ENCODE peak calls at places on chromosomes 13 and 19, in four cellular contexts. One of them, this sample, is unnamed.

GRCh38 chr13:27194895-27195764 is 23.5 kb upstream of the USP12 start:
- DNase-seq in HCT116: peak
- DNase-seq in SK-N-SH: no peak
- DNase-seq in HepG2: no peak
- DNase-seq in this sample: no peak

GRCh38 chr13:86892330-86892729 is 778.8 kb upstream of the SLITRK5 start:
- DNase-seq in HCT116: no peak
- DNase-seq in SK-N-SH: no peak
- DNase-seq in HepG2: no peak
- DNase-seq in this sample: no peak

GRCh38 chr13:91520952-91521351 is 122.5 kb downstream of the GPC5 start:
- DNase-seq in HCT116: no peak
- DNase-seq in SK-N-SH: no peak
- DNase-seq in HepG2: no peak
- DNase-seq in this sample: no peak

GRCh38 chr19:29966594-29967249 is 24.7 kb downstream of the URI1 start:
- DNase-seq in HCT116: no peak
- DNase-seq in SK-N-SH: no peak
- DNase-seq in HepG2: peak
- DNase-seq in this sample: no peak

GRCh38 chr13:94057618-94058017 is 421.9 kb downstream of the DCT start:
- DNase-seq in HCT116: no peak
- DNase-seq in SK-N-SH: peak
- DNase-seq in HepG2: no peak
- DNase-seq in this sample: no peak

GRCh38 chr19:49631610-49632192 is 8.2 kb downstream of the RRAS start:
- DNase-seq in HCT116: no peak
- DNase-seq in SK-N-SH: no peak
- DNase-seq in HepG2: no peak
- DNase-seq in this sample: no peak

GRCh38 chr13:113297370-113297871 is 382 bp downstream of the LAMP1 start:
- DNase-seq in HCT116: no peak
- DNase-seq in SK-N-SH: no peak
- DNase-seq in HepG2: no peak
- DNase-seq in this sample: no peak

GRCh38 chr13:51618626-51619025 is 34.4 kb downstream of the WDFY2 start:
- DNase-seq in HCT116: no peak
- DNase-seq in SK-N-SH: no peak
- DNase-seq in HepG2: no peak
- DNase-seq in this sample: no peak

GRCh38 chr13:109318945-109319590 is 467.3 kb downstream of the IRS2 start:
- DNase-seq in HCT116: no peak
- DNase-seq in SK-N-SH: no peak
- DNase-seq in HepG2: no peak
- DNase-seq in this sample: no peak

GRCh38 chr19:18675779-18676178 is 7.7 kb upstream of the CRTC1 start:
- DNase-seq in HCT116: peak
- DNase-seq in SK-N-SH: no peak
- DNase-seq in HepG2: no peak
- DNase-seq in this sample: no peak

GRCh38 chr13:38417727-38418126 is 68.1 kb downstream of the UFM1 start:
- DNase-seq in HCT116: no peak
- DNase-seq in SK-N-SH: peak
- DNase-seq in HepG2: peak
- DNase-seq in this sample: no peak

GRCh38 chr13:50366488-50367174 is 351.4 kb downstream of the KCNRG start:
- DNase-seq in HCT116: no peak
- DNase-seq in SK-N-SH: peak
- DNase-seq in HepG2: no peak
- DNase-seq in this sample: no peak

GRCh38 chr19:19468424-19469050 is 46.8 kb downstream of the TSSK6 start:
- DNase-seq in HCT116: no peak
- DNase-seq in SK-N-SH: peak
- DNase-seq in HepG2: no peak
- DNase-seq in this sample: no peak

GRCh38 chr13:51330741-51331140 is 8.8 kb upstream of the SERPINE3 start:
- DNase-seq in HCT116: no peak
- DNase-seq in SK-N-SH: no peak
- DNase-seq in HepG2: no peak
- DNase-seq in this sample: no peak

GRCh38 chr13:112688560-112689497 is 1.0 kb upstream of the ATP11A start:
- DNase-seq in HCT116: no peak
- DNase-seq in SK-N-SH: no peak
- DNase-seq in HepG2: peak
- DNase-seq in this sample: no peak

GRCh38 chr13:35923347-35923746 is 207.8 kb downstream of the DCLK1 start:
- DNase-seq in HCT116: peak
- DNase-seq in SK-N-SH: no peak
- DNase-seq in HepG2: no peak
- DNase-seq in this sample: no peak

GRCh38 chr19:40322271-40322610 is 26.0 kb downstream of the C19orf47 start:
- DNase-seq in HCT116: no peak
- DNase-seq in SK-N-SH: no peak
- DNase-seq in HepG2: no peak
- DNase-seq in this sample: no peak

GRCh38 chr19:40321566-40322270 is 26.5 kb downstream of the C19orf47 start:
- DNase-seq in HCT116: no peak
- DNase-seq in SK-N-SH: no peak
- DNase-seq in HepG2: no peak
- DNase-seq in this sample: no peak

GRCh38 chr19:40321076-40321475 is 27.1 kb downstream of the C19orf47 start:
- DNase-seq in HCT116: no peak
- DNase-seq in SK-N-SH: no peak
- DNase-seq in HepG2: no peak
- DNase-seq in this sample: no peak

GRCh38 chr19:40322951-40323615 is 25.1 kb downstream of the C19orf47 start:
- DNase-seq in HCT116: no peak
- DNase-seq in SK-N-SH: no peak
- DNase-seq in HepG2: no peak
- DNase-seq in this sample: no peak

DNA sequence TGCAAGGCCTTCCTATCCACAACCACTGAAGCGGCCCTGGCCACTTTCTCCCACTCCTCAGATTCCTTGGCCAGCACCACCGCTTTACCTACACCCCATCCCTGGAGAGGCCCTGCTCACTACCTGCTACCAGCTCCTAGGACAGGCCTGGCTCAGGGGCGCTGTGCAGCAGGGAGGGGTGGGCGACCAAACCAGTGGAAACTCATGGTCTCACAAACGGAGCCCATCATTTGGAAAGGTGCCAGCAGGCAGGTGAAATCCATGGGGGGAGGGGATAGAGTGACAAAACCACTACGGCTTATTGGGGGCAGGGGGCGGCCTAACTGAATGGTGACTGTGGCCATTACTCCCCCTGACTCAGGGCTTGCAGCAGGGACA is 27.6 kb downstream of the C19orf47 start:
- DNase-seq in HCT116: no peak
- DNase-seq in SK-N-SH: no peak
- DNase-seq in HepG2: no peak
- DNase-seq in this sample: no peak
- TF ChIP-seq JUND in HCT116: no peak
- TF ChIP-seq JUND in SK-N-SH: no peak
- TF ChIP-seq JUND in HepG2: no peak
- TF ChIP-seq JUND in this sample: no peak

GRCh38 chr19:55581828-55582223 is 1.2 kb upstream of the ZNF579 start:
- DNase-seq in HCT116: no peak
- DNase-seq in SK-N-SH: no peak
- DNase-seq in HepG2: peak
- DNase-seq in this sample: no peak

GRCh38 chr19:55581145-55581827 is 638 bp upstream of the ZNF579 start:
- DNase-seq in HCT116: no peak
- DNase-seq in SK-N-SH: no peak
- DNase-seq in HepG2: peak
- DNase-seq in this sample: peak

GRCh38 chr19:55578761-55579747 is 1.6 kb downstream of the ZNF579 start:
- DNase-seq in HCT116: no peak
- DNase-seq in SK-N-SH: no peak
- DNase-seq in HepG2: no peak
- DNase-seq in this sample: no peak

GRCh38 chr19:55579766-55580621 is 654 bp downstream of the ZNF579 start:
- DNase-seq in HCT116: no peak
- DNase-seq in SK-N-SH: peak
- DNase-seq in HepG2: peak
- DNase-seq in this sample: no peak

DNA sequence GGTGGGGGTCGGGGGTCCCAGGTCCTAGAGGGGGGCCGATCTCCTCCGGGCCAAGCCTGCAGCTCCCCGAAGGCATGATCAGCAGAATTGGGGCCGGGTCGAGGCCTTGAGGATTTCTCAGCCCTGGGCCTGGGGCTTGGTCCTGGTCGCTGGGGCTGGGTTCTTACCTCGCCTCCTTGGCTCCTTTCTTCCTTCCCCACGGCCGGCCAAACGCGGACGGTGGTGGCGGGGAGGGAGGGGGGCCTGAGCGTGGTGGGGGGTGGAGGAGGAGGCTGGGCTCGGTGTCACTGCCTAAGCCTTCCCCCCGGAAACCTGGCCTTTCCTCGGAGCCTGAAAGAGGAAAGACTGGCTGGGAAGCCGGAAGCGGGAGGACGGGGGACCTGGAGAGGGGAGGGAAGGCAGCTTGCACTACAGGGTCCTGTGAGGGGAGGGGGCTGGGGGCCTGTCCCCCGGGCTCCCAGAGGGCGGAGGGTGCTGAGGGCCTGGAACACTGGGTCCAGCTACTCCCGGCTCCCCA is at the start of gene ZNF579:
- DNase-seq in HCT116: peak
- DNase-seq in SK-N-SH: peak
- DNase-seq in HepG2: peak
- DNase-seq in this sample: peak
- TF ChIP-seq JUND in HCT116: no peak
- TF ChIP-seq JUND in SK-N-SH: no peak
- TF ChIP-seq JUND in HepG2: no peak
- TF ChIP-seq JUND in this sample: no peak

GRCh38 chr19:47780215-47780551 is 1.7 kb downstream of the SELENOW start:
- DNase-seq in HCT116: no peak
- DNase-seq in SK-N-SH: no peak
- DNase-seq in HepG2: no peak
- DNase-seq in this sample: no peak

GRCh38 chr19:47778089-47778953 is at the start of gene SELENOW:
- DNase-seq in HCT116: peak
- DNase-seq in SK-N-SH: peak
- DNase-seq in HepG2: peak
- DNase-seq in this sample: peak

GRCh38 chr19:47778954-47779351 is 450 bp downstream of the SELENOW start:
- DNase-seq in HCT116: no peak
- DNase-seq in SK-N-SH: peak
- DNase-seq in HepG2: no peak
- DNase-seq in this sample: peak

GRCh38 chr19:47779524-47780214 is 1.2 kb downstream of the SELENOW start:
- DNase-seq in HCT116: no peak
- DNase-seq in SK-N-SH: no peak
- DNase-seq in HepG2: no peak
- DNase-seq in this sample: peak

DNA sequence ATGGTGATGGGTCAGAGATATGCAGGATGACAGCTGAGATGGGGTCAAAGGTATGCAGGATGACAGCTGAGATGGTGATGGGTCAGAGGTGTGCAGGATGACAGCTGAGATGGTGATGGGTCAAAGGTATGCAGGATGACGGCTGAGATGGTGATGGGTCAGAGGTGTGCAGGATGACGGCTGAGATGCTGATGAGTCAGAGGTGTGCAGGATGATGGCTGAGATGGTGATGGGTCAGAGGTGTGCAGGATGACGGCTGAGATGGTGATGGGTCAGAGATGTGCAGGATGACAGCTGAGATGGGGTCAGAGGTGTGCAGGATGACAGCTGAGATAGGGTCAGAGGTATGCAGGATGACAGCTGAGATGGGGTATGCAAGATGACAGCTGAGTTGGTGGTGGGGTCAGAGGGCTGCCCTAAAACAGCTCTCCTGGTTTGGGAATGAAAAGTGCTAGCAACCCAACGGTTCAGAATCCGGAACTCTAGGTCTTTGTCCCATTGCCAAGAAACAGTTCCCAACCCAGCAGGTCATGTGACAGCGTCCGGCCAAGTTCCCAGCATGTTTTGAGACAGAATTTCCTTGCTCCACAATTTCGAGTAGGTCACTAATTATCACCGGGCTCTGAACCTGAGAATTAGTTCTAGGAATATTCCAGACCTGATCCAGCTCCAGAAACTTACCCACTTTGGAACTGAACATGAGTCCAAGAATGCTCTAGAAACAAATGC is 3.3 kb downstream of the SELENOW start:
- DNase-seq in HCT116: no peak
- DNase-seq in SK-N-SH: no peak
- DNase-seq in HepG2: no peak
- DNase-seq in this sample: no peak
- TF ChIP-seq JUND in HCT116: no peak
- TF ChIP-seq JUND in SK-N-SH: no peak
- TF ChIP-seq JUND in HepG2: no peak
- TF ChIP-seq JUND in this sample: no peak

GRCh38 chr13:33401238-33401637 is 115.7 kb upstream of the STARD13 start:
- DNase-seq in HCT116: no peak
- DNase-seq in SK-N-SH: no peak
- DNase-seq in HepG2: no peak
- DNase-seq in this sample: peak

GRCh38 chr13:33402975-33403374 is 117.4 kb upstream of the STARD13 start:
- DNase-seq in HCT116: no peak
- DNase-seq in SK-N-SH: no peak
- DNase-seq in HepG2: no peak
- DNase-seq in this sample: no peak

GRCh38 chr13:33409673-33410072 is 124.1 kb upstream of the STARD13 start:
- DNase-seq in HCT116: no peak
- DNase-seq in SK-N-SH: no peak
- DNase-seq in HepG2: no peak
- DNase-seq in this sample: no peak

GRCh38 chr13:33403807-33404362 is 118.3 kb upstream of the STARD13 start:
- DNase-seq in HCT116: no peak
- DNase-seq in SK-N-SH: no peak
- DNase-seq in HepG2: no peak
- DNase-seq in this sample: no peak

DNA sequence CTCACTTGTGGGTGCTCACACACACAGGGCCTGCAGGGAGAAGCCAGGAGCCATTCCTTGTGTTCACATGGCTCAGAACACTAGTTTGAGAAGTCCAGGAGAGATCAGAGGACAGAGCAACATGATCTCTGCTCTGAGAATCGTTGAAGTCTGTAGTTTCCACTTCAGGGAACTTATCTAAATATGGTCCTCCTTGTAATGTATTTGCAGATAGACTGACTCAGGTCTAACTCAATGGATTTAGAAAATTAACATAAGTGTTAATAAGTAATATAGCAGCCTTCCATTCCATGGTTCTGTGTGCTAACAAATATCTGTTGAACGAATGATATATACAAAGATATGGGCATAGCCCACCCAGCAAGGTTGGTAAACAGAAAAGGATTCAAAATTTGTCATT is 119.8 kb upstream of the STARD13 start:
- DNase-seq in HCT116: no peak
- DNase-seq in SK-N-SH: no peak
- DNase-seq in HepG2: no peak
- DNase-seq in this sample: no peak
- TF ChIP-seq JUND in HCT116: no peak
- TF ChIP-seq JUND in SK-N-SH: no peak
- TF ChIP-seq JUND in HepG2: no peak
- TF ChIP-seq JUND in this sample: no peak

This sample was measured in T47D.